ENCODE peak calls at places on chromosomes 12 and 14, in five cellular contexts. J is A549, Q is psoas muscle, N is aorta, A is astrocyte. O is an unnamed sample.

GRCh38 chr12:129401572-129401971 is 502.3 kb downstream of the TMEM132D start:
- DNase-seq in N (no peak), J (no peak), A (no peak), Q (no peak), O (peak; percentile 82)

GRCh38 chr12:79547735-79548347 is 142.9 kb downstream of the PAWR start:
- DNase-seq in A (peak; percentile 60), J (peak; percentile 84), Q (no peak), N (no peak), O (peak; percentile 54)

GRCh38 chr12:52903285-52903854 is 1.5 kb downstream of the KRT8 start:
- DNase-seq in N (peak; percentile 87), Q (peak; percentile 77), A (peak; percentile 75), J (peak; percentile 69), O (no peak)

GRCh38 chr14:105364100-105364708 is 34.1 kb upstream of the TEX22 start:
- DNase-seq in J (no peak), Q (no peak), A (peak; percentile 61), N (peak; percentile 57), O (no peak)

GRCh38 chr14:89495718-89496117 is 78.7 kb upstream of the FOXN3 start:
- DNase-seq in J (no peak), N (no peak), Q (no peak), A (no peak), O (no peak)

GRCh38 chr14:78848234-78848820 is 678.2 kb downstream of the NRXN3 start:
- DNase-seq in A (peak; percentile 3), J (peak; percentile 54), N (no peak), Q (no peak), O (peak; percentile 45)

GRCh38 chr12:104801427-104801826 is 156.7 kb downstream of the SLC41A2 start:
- DNase-seq in Q (no peak), J (no peak), N (no peak), A (no peak), O (no peak)

GRCh38 chr14:99725774-99726537 is 41.9 kb downstream of the CYP46A1 start:
- DNase-seq in Q (no peak), A (no peak), N (peak; percentile 41), J (no peak), O (no peak)

GRCh38 chr12:53214221-53214620 is 7.2 kb upstream of the ITGB7 start:
- DNase-seq in Q (no peak), A (no peak), J (no peak), N (peak; percentile 19), O (no peak)

GRCh38 chr12:57089259-57090245 is 638 bp downstream of the NAB2 start:
- DNase-seq in J (no peak), Q (peak; percentile 80), N (peak; percentile 91), A (peak; percentile 36), O (peak; percentile 58)

GRCh38 chr12:39372929-39373328 is 70.0 kb downstream of the KIF21A start:
- DNase-seq in J (no peak), A (peak; percentile 2), Q (no peak), N (no peak), O (peak; percentile 26)

GRCh38 chr14:73712540-73713141 is 1.5 kb downstream of the PNMA1 start:
- DNase-seq in N (no peak), A (no peak), Q (no peak), J (no peak), O (peak; percentile 71)

GRCh38 chr12:2958432-2959193 is 584 bp upstream of the TEAD4 start:
- DNase-seq in J (peak; percentile 89), N (peak; percentile 69), A (peak; percentile 52), Q (peak; percentile 73), O (peak; percentile 63)
- H3K4me3 ChIP-seq in J (peak overlapping the region; percentile 86), N (peak overlapping the region; percentile 38), A (peak overlapping the region; percentile 71), Q (peak overlapping the region; percentile 76), O (peak overlapping the region; percentile 69)

GRCh38 chr12:109719123-109720022 is 5.7 kb downstream of the FAM222A start:
- DNase-seq in A (no peak), Q (no peak), J (peak; percentile 49), N (no peak), O (no peak)

GRCh38 chr12:109722022-109722752 is 8.6 kb downstream of the FAM222A start:
- DNase-seq in N (no peak), Q (no peak), A (no peak), J (no peak), O (peak; percentile 81)

GRCh38 chr12:109720856-109721189 is 7.2 kb downstream of the FAM222A start:
- DNase-seq in N (no peak), Q (no peak), J (no peak), A (no peak), O (no peak)

GRCh38 chr12:109721276-109721675 is 7.7 kb downstream of the FAM222A start:
- DNase-seq in A (no peak), J (no peak), N (no peak), Q (no peak), O (peak; percentile 77)

GRCh38 chr12:109720152-109720855 is 6.7 kb downstream of the FAM222A start:
- DNase-seq in J (no peak), A (no peak), Q (peak; percentile 77), N (no peak), O (no peak)
- H3K4me1 ChIP-seq in J (no peaks in the 10 kb centered on the region), A (no peaks in the 10 kb centered on the region), Q (peaks cover 70% of the 10 kb centered on the region), N (no peaks in the 10 kb centered on the region), O (peaks cover 4% of the 10 kb centered on the region)

DNA sequence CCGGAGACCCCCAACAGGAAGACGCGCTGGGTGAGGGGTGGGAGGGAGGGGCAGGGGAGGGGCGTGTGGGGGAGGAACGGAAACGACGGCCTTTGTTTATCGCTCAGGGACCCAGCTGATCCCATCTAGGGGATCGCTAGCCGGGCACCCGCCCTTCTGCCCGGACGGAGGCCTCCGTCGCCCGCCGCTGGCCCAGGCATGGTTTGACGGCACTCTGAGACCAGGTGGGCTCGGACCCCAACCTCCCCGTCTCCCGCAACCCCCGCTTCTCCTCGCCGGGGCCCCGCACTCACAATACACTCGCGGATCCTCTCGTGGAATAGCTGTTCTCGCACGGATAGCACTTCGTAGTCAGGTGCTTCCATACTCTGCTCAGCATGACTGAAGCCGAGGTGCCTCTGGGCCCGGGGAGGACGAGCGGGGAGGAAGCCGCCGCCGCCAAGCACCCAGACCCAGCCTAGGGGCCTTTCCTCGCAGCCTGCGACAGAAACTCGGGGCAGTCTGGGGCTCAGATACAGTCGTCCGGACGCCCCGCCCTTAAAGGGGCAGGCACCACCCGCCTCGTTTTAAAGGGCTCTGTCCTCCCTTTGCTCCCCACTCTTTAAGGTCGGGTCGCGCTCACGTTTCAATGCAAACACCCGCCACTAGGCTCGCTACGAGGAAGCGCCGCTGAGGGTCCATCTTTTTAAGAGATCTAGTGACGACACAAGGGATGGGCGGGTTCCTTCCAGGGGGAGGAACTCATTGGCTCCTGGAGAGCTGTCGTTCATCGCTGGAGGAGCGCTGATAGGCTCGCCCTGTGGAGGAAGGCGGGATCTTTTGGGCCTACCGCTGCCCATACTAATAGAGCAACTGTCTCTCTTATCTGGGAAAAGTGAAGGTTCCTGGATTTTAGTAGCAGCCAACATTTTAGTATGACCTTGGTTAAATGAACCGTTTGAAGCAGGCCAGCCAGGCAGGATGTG is at the start of gene LMBR1L:
- DNase-seq in J (peak; percentile 99), A (peak; percentile 94), Q (peak; percentile 97), N (peak; percentile 98), O (peak; percentile 99)
- H3K4me3 ChIP-seq in J (peak within 1 kb of the TSS; percentile 89), A (peak within 1 kb of the TSS; percentile 78), Q (peak within 1 kb of the TSS; percentile 77), N (peak within 1 kb of the TSS; percentile 75), O (peak within 1 kb of the TSS; percentile 89)

GRCh38 chr14:60254176-60254575 is 5.2 kb downstream of the PPM1A start:
- DNase-seq in A (no peak), Q (no peak), N (no peak), J (no peak), O (peak; percentile 94)
- H3K4me1 ChIP-seq in A (peaks cover 5% of the 10 kb centered on the region), Q (peaks cover 76% of the 10 kb centered on the region), N (peaks cover 7% of the 10 kb centered on the region), J (peaks cover 48% of the 10 kb centered on the region), O (no peaks in the 10 kb centered on the region)

GRCh38 chr12:131231194-131231980 is 277.7 kb downstream of the ADGRD1 start:
- DNase-seq in J (no peak), N (no peak), A (no peak), Q (no peak), O (no peak)
- H3K4me3 ChIP-seq in J (no peak overlapping the region), N (no peak overlapping the region), A (no peak overlapping the region), Q (no peak overlapping the region), O (no peak overlapping the region)

DNA sequence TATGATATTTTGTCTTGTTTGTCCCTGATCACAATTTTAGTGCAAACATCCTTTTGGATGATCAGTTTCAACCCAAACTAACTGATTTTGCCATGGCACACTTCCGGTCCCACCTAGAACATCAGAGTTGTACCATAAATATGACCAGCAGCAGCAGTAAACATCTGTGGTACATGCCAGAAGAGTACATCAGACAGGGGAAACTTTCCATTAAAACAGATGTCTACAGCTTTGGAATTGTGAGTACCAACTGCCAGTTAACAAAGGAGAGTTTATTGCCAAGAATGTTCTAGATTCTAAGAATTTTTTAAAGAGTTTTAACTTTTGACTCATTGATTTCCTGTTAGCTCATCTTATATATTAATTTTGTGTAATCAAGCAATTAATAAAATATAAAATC is 55.4 kb downstream of the IRAK3 start:
- DNase-seq in J (no peak), A (no peak), Q (no peak), N (no peak), O (no peak)
- H3K4me1 ChIP-seq in J (no peaks in the 10 kb centered on the region), A (no peaks in the 10 kb centered on the region), Q (no peaks in the 10 kb centered on the region), N (no peaks in the 10 kb centered on the region), O (no peaks in the 10 kb centered on the region)

GRCh38 chr14:103522649-103523582 is at the start of gene CKB:
- DNase-seq in J (peak; percentile 72), N (peak; percentile 58), A (no peak), Q (peak; percentile 84), O (no peak)

GRCh38 chr14:103520657-103521437 is 1.8 kb downstream of the CKB start:
- DNase-seq in Q (peak; percentile 89), J (peak; percentile 81), N (peak; percentile 82), A (no peak), O (peak; percentile 64)

GRCh38 chr14:103522028-103522581 is 525 bp downstream of the CKB start:
- DNase-seq in N (peak; percentile 62), J (no peak), A (no peak), Q (peak; percentile 60), O (no peak)

GRCh38 chr14:103520269-103520656 is 2.4 kb downstream of the CKB start:
- DNase-seq in A (no peak), N (no peak), Q (peak; percentile 51), J (no peak), O (no peak)

DNA sequence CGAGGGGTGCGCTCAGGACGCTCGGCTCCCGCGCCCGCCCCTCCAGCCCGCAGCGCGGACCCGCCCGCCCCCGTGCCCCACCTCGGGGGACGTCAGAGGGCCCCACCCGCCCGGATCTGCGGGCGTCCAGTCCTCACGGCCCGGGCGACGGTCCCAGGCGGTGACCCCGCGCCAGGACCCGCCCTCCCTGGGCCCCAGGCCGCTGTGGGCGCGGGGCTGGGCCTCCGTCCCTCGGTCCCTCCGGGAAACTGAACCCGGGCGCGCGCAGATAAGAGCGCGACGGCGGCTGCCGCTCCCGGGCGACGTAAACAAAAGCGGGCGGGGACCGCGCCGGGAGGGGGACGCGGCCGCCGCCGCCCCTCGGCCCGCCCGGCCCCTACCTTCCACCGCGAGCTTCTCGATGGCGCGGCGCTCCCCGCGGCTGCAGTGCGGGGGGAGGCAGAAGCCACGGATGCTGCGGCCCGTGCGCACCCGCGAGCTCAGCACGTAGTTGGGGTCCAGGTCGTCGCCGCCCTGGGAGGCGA is 1.1 kb downstream of the CKB start:
- DNase-seq in J (no peak), A (no peak), Q (no peak), N (peak; percentile 50), O (no peak)
- H3K4me3 ChIP-seq in J (peak overlapping the region; percentile 79), A (no peak overlapping the region), Q (peak overlapping the region; percentile 62), N (peak overlapping the region; percentile 2), O (peak overlapping the region; percentile 59)

O was measured in small intestine.